ENCODE peak calls at places on chromosomes 5 and 9, in four cellular contexts. X, C, O and K are unnamed samples.

GRCh38 chr9:124835026-124835501 is 18.2 kb upstream of the WDR38 start:
- DNase-seq in O (no peak), C (peak; percentile 89), X (peak; percentile 64), K (peak; percentile 89)

GRCh38 chr9:32427111-32427873 is 42.8 kb downstream of the ACO1 start:
- DNase-seq in O (no peak), X (peak; percentile 28), C (no peak), K (peak; percentile 74)

GRCh38 chr5:170651902-170652301 is 131.6 kb upstream of the GABRP start:
- DNase-seq in O (no peak), C (peak; percentile 12), X (no peak), K (no peak)

GRCh38 chr5:2140501-2140900 is 257.8 kb upstream of the IRX4 start:
- DNase-seq in C (no peak), X (no peak), O (peak; percentile 33), K (no peak)

GRCh38 chr5:168013546-168013945 is 277.9 kb upstream of the WWC1 start:
- DNase-seq in O (no peak), X (no peak), C (no peak), K (no peak)

GRCh38 chr5:67249590-67249895 is 52.9 kb upstream of the CD180 start:
- DNase-seq in X (no peak), C (no peak), O (no peak), K (no peak)

GRCh38 chr5:91136271-91136670 is 246.8 kb downstream of the ARRDC3 start:
- DNase-seq in C (no peak), X (no peak), O (no peak), K (no peak)

GRCh38 chr9:127761491-127761904 is 17.0 kb downstream of the SH2D3C start:
- DNase-seq in O (no peak), C (no peak), X (no peak), K (no peak)

GRCh38 chr5:107040907-107041306 is 629.8 kb downstream of the EFNA5 start:
- DNase-seq in C (no peak), O (no peak), X (no peak), K (no peak)

GRCh38 chr9:137303893-137304382 is 1.9 kb upstream of the NRARP start:
- DNase-seq in X (no peak), C (no peak), O (no peak), K (no peak)

GRCh38 chr5:128216285-128216684 is 132.7 kb downstream of the SLC12A2 start:
- DNase-seq in X (no peak), O (no peak), C (no peak), K (no peak)

GRCh38 chr5:177304392-177305119 is 957 bp downstream of the PRELID1 start:
- DNase-seq in C (peak; percentile 63), O (peak; percentile 86), X (peak; percentile 75), K (no peak)

GRCh38 chr5:19047277-19047676 is 940.7 kb downstream of the CDH18 start:
- DNase-seq in C (no peak), O (no peak), X (no peak), K (no peak)

GRCh38 chr5:99258819-99259218 is 330.0 kb upstream of the CHD1 start:
- DNase-seq in O (no peak), X (no peak), C (no peak), K (no peak)

GRCh38 chr9:117413346-117414219 is 1.3 kb downstream of the ASTN2 start:
- DNase-seq in C (no peak), O (no peak), X (no peak), K (no peak)

GRCh38 chr5:98789029-98789428 is 15.6 kb downstream of the RGMB start:
- DNase-seq in X (no peak), O (no peak), C (no peak), K (no peak)

GRCh38 chr9:134487066-134487710 is 154.4 kb upstream of the COL5A1 start:
- DNase-seq in C (peak; percentile 43), O (peak; percentile 57), X (no peak), K (no peak)

GRCh38 chr5:137097203-137097602 is 401.9 kb downstream of the SPOCK1 start:
- DNase-seq in O (no peak), C (no peak), X (no peak), K (no peak)

GRCh38 chr5:78979899-78980298 is 5.2 kb downstream of the ARSB start:
- DNase-seq in O (no peak), C (no peak), X (no peak), K (no peak)

GRCh38 chr5:140631831-140632365 is 1.1 kb downstream of the CD14 start:
- DNase-seq in C (no peak), O (peak; percentile 86), X (peak; percentile 49), K (no peak)

GRCh38 chr5:1294839-1295649 is at the start of gene TERT:
- DNase-seq in X (peak; percentile 73), O (peak; percentile 85), C (peak; percentile 53), K (peak; percentile 57)

GRCh38 chr9:137387891-137388560 is 34.9 kb downstream of the EXD3 start:
- DNase-seq in X (no peak), C (no peak), O (no peak), K (no peak)

GRCh38 chr9:127971357-127972315 is 9.2 kb downstream of the EEIG1 start:
- DNase-seq in O (no peak), X (no peak), C (peak; percentile 68), K (no peak)

GRCh38 chr5:73892806-73893205 is 266.8 kb downstream of the ARHGEF28 start:
- DNase-seq in C (no peak), X (no peak), O (no peak), K (no peak)

GRCh38 chr5:157563373-157564148 is 12.0 kb downstream of the ADAM19 start:
- DNase-seq in C (no peak), X (no peak), O (no peak), K (no peak)

GRCh38 chr9:136381966-136382513 is 8.6 kb upstream of the CARD9 start:
- DNase-seq in O (no peak), C (no peak), X (no peak), K (no peak)

GRCh38 chr9:21165516-21165915 is 944 bp downstream of the IFNA21 start:
- DNase-seq in X (no peak), C (no peak), O (no peak), K (no peak)

GRCh38 chr5:127602481-127602880 is 46.4 kb upstream of the CTXN3 start:
- DNase-seq in C (no peak), O (no peak), X (no peak), K (no peak)

DNA sequence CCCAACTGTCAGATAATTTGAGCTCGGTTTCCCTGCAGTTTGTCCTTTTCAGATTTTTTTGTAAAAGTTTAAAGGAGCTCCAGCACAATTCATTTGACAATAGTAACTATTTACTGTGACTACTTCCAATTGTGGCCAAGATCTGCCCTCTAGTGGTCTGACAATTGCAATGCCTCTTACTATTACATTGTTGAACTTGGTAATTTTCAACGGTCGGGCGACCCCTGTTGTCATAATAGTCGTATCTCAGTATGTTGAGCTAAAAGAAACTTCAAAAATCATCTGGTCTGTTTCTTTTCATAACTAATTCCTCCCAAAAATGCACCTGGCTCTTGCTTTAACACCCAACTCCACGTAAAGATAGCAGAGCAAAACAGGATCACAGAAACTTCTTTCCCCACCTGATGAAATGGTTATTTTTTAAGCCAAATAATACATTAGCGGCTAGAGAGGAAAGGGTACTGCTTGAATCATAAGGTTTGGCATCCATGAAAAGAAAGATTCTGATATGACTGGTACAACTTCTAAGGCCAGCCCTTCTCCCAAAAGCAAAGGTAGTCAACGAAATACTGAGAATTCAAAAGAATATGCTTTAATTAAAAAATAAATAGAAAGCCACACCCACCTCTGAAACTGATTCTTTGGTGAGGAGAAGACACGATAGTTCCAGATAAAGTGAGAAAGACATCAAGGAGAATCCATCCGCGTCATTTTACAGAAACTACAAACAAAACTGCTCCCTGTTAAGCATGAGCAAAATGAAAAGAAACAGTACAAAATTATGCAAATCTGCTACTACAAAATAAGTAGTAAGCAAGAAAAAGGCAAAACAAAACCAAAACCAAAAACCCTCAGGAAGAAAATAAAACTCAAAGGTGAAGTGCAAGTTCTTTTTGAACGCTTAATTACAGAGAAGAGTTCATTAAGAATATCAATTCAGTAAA is 76.9 kb upstream of the HTR4 start:
- DNase-seq in C (peak; percentile 89), O (no peak), X (peak; percentile 79), K (peak; percentile 77)
- TF ChIP-seq POLR2AphosphoS5 in C (no peak), O (no peak), X (no peak), K (no peak)

DNA sequence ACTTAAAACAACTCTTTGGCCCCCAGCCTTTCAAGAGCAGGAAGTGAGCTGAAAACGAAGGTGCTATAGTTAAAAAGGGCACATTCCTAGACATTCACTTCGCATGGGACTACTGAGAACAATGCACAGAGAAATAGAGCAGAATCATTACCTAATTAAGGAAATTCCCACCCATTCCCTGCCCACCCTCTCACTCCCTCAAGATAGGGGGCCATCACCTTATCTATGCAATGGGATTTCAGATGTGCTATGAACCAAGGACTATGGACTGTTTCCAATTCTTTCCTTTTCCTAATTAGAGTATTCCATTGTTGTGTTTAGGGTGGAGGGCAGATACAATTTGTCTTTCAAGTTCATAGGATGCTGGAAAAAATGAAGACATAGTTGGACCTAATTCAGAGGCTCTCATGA is 476.8 kb downstream of the CETN3 start:
- DNase-seq in O (no peak), X (no peak), C (no peak), K (no peak)
- TF ChIP-seq CTCF in O (no peak), X (no peak), C (no peak), K (no peak)

GRCh38 chr9:7340451-7340850 is 459.1 kb downstream of the DMAC1 start:
- DNase-seq in O (no peak), X (no peak), C (no peak), K (no peak)

GRCh38 chr9:7333714-7334113 is 465.9 kb downstream of the DMAC1 start:
- DNase-seq in X (no peak), O (no peak), C (no peak), K (no peak)

GRCh38 chr9:7332780-7333179 is 466.8 kb downstream of the DMAC1 start:
- DNase-seq in O (no peak), X (no peak), C (no peak), K (no peak)

GRCh38 chr9:7338586-7339281 is 460.8 kb downstream of the DMAC1 start:
- DNase-seq in O (no peak), C (no peak), X (no peak), K (no peak)

GRCh38 chr9:7336356-7337075 is 463.1 kb downstream of the DMAC1 start:
- DNase-seq in C (no peak), X (no peak), O (no peak), K (no peak)
- TF ChIP-seq POLR2AphosphoS5 in C (no peak), X (no peak), O (no peak), K (no peak)

GRCh38 chr9:116166713-116167112 is 13.1 kb downstream of the PAPPA start:
- DNase-seq in O (no peak), X (no peak), C (no peak), K (no peak)
- TF ChIP-seq CTCF in O (no peak), X (no peak), C (no peak), K (no peak)

GRCh38 chr5:123434796-123435195 is 11.6 kb upstream of the CEP120 start:
- DNase-seq in X (no peak), C (no peak), O (no peak), K (no peak)

GRCh38 chr5:123429221-123429954 is 6.2 kb upstream of the CEP120 start:
- DNase-seq in X (no peak), C (no peak), O (no peak), K (no peak)

GRCh38 chr5:123428521-123429220 is 5.5 kb upstream of the CEP120 start:
- DNase-seq in O (no peak), C (no peak), X (no peak), K (peak; percentile 52)

GRCh38 chr5:123425444-123425843 is 2.2 kb upstream of the CEP120 start:
- DNase-seq in X (no peak), O (no peak), C (no peak), K (no peak)

DNA sequence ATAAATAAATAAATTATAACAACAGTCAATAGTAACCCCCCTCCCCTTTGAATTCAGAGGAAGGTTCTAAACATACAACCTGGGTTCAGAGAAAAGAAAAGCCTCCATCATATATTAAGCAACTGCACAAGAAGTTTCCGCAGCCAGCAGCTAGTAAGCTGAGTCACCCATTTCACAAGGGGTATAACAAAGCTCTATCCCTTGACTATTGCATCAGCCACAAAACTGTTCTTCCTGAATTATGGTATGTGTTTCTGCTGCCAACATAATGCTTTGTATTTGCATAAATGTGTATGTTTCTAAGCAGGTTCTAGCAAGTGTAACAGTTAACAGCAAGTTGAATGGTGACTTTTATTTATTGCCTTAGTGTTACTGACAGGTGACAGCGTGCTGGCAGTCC is 6.8 kb upstream of the CEP120 start:
- DNase-seq in C (no peak), X (no peak), O (no peak), K (no peak)
- TF ChIP-seq POLR2AphosphoS5 in C (no peak), X (no peak), O (no peak), K (no peak)